ENCODE peak calls at places on chromosomes 5 and 9, in ten cellular contexts. One of them, this sample, is unnamed.

GRCh38 chr5:160970605-160971191 is 118.7 kb upstream of the ATP10B start:
- DNase-seq in fibroblast of mammary gland: peak; percentile 49
- DNase-seq in mammary epithelial cell: peak; percentile 24
- DNase-seq in NCI-H1436: peak; percentile 38
- DNase-seq in lower leg skin: no peak
- DNase-seq in GM12892: no peak
- DNase-seq in dermis microvascular lymphatic vessel endothelial cell: no peak
- DNase-seq in activated T-helper 1 cell treated with anti-CD3 and anti-CD28 coated beads, Interleukin-12 subunit alpha, Interleukin-12 subunit beta, Interleukin-2, Interleukin-4 antibody, amounts not matched to agents 30 ng/mL and 10 ng/mL and 1 ng/mL, durations not matched to agents 14 hours and 24 hours and 36 hours: no peak
- DNase-seq in upper lobe of right lung: no peak
- DNase-seq in upper lobe of left lung: no peak
- DNase-seq in this sample: no peak

GRCh38 chr5:170848033-170848432 is 13.8 kb upstream of the RANBP17 start:
- DNase-seq in fibroblast of mammary gland: peak; percentile 27
- DNase-seq in mammary epithelial cell: peak; percentile 17
- DNase-seq in NCI-H1436: no peak
- DNase-seq in lower leg skin: no peak
- DNase-seq in GM12892: no peak
- DNase-seq in dermis microvascular lymphatic vessel endothelial cell: no peak
- DNase-seq in activated T-helper 1 cell treated with anti-CD3 and anti-CD28 coated beads, Interleukin-12 subunit alpha, Interleukin-12 subunit beta, Interleukin-2, Interleukin-4 antibody, amounts not matched to agents 30 ng/mL and 10 ng/mL and 1 ng/mL, durations not matched to agents 14 hours and 24 hours and 36 hours: no peak
- DNase-seq in upper lobe of right lung: no peak
- DNase-seq in upper lobe of left lung: peak; percentile 29
- DNase-seq in this sample: no peak

GRCh38 chr5:35856186-35857003 is at the start of gene IL7R:
- DNase-seq in fibroblast of mammary gland: no peak
- DNase-seq in mammary epithelial cell: peak; percentile 48
- DNase-seq in NCI-H1436: no peak
- DNase-seq in lower leg skin: no peak
- DNase-seq in GM12892: no peak
- DNase-seq in dermis microvascular lymphatic vessel endothelial cell: peak; percentile 21
- DNase-seq in activated T-helper 1 cell treated with anti-CD3 and anti-CD28 coated beads, Interleukin-12 subunit alpha, Interleukin-12 subunit beta, Interleukin-2, Interleukin-4 antibody, amounts not matched to agents 30 ng/mL and 10 ng/mL and 1 ng/mL, durations not matched to agents 14 hours and 24 hours and 36 hours: no peak
- DNase-seq in upper lobe of right lung: no peak
- DNase-seq in upper lobe of left lung: no peak
- DNase-seq in this sample: no peak

GRCh38 chr5:34895641-34896419 is 19.5 kb downstream of the RAD1 start:
- DNase-seq in fibroblast of mammary gland: peak; percentile 50
- DNase-seq in mammary epithelial cell: no peak
- DNase-seq in NCI-H1436: no peak
- DNase-seq in lower leg skin: no peak
- DNase-seq in GM12892: no peak
- DNase-seq in dermis microvascular lymphatic vessel endothelial cell: no peak
- DNase-seq in activated T-helper 1 cell treated with anti-CD3 and anti-CD28 coated beads, Interleukin-12 subunit alpha, Interleukin-12 subunit beta, Interleukin-2, Interleukin-4 antibody, amounts not matched to agents 30 ng/mL and 10 ng/mL and 1 ng/mL, durations not matched to agents 14 hours and 24 hours and 36 hours: no peak
- DNase-seq in upper lobe of right lung: no peak
- DNase-seq in upper lobe of left lung: no peak
- DNase-seq in this sample: no peak

GRCh38 chr5:22605473-22605872 is 247.7 kb downstream of the CDH12 start:
- DNase-seq in fibroblast of mammary gland: no peak
- DNase-seq in mammary epithelial cell: no peak
- DNase-seq in NCI-H1436: no peak
- DNase-seq in lower leg skin: no peak
- DNase-seq in GM12892: no peak
- DNase-seq in dermis microvascular lymphatic vessel endothelial cell: no peak
- DNase-seq in activated T-helper 1 cell treated with anti-CD3 and anti-CD28 coated beads, Interleukin-12 subunit alpha, Interleukin-12 subunit beta, Interleukin-2, Interleukin-4 antibody, amounts not matched to agents 30 ng/mL and 10 ng/mL and 1 ng/mL, durations not matched to agents 14 hours and 24 hours and 36 hours: no peak
- DNase-seq in upper lobe of right lung: no peak
- DNase-seq in upper lobe of left lung: no peak
- DNase-seq in this sample: no peak

GRCh38 chr5:57902035-57902434 is 419.4 kb upstream of the ACTBL2 start:
- DNase-seq in fibroblast of mammary gland: peak; percentile 0
- DNase-seq in mammary epithelial cell: no peak
- DNase-seq in NCI-H1436: no peak
- DNase-seq in lower leg skin: no peak
- DNase-seq in GM12892: no peak
- DNase-seq in dermis microvascular lymphatic vessel endothelial cell: no peak
- DNase-seq in activated T-helper 1 cell treated with anti-CD3 and anti-CD28 coated beads, Interleukin-12 subunit alpha, Interleukin-12 subunit beta, Interleukin-2, Interleukin-4 antibody, amounts not matched to agents 30 ng/mL and 10 ng/mL and 1 ng/mL, durations not matched to agents 14 hours and 24 hours and 36 hours: no peak
- DNase-seq in upper lobe of right lung: no peak
- DNase-seq in upper lobe of left lung: no peak
- DNase-seq in this sample: no peak

GRCh38 chr5:81425569-81425968 is 31.6 kb upstream of the ACOT12 start:
- DNase-seq in fibroblast of mammary gland: peak; percentile 61
- DNase-seq in mammary epithelial cell: peak; percentile 27
- DNase-seq in NCI-H1436: peak; percentile 59
- DNase-seq in lower leg skin: no peak
- DNase-seq in GM12892: no peak
- DNase-seq in dermis microvascular lymphatic vessel endothelial cell: peak; percentile 49
- DNase-seq in activated T-helper 1 cell treated with anti-CD3 and anti-CD28 coated beads, Interleukin-12 subunit alpha, Interleukin-12 subunit beta, Interleukin-2, Interleukin-4 antibody, amounts not matched to agents 30 ng/mL and 10 ng/mL and 1 ng/mL, durations not matched to agents 14 hours and 24 hours and 36 hours: no peak
- DNase-seq in upper lobe of right lung: no peak
- DNase-seq in upper lobe of left lung: no peak
- DNase-seq in this sample: no peak

GRCh38 chr9:109910616-109911568 is 130.9 kb downstream of the PALM2AKAP2 start:
- DNase-seq in fibroblast of mammary gland: peak; percentile 80
- DNase-seq in mammary epithelial cell: peak; percentile 20
- DNase-seq in NCI-H1436: no peak
- DNase-seq in lower leg skin: no peak
- DNase-seq in GM12892: no peak
- DNase-seq in dermis microvascular lymphatic vessel endothelial cell: peak; percentile 91
- DNase-seq in activated T-helper 1 cell treated with anti-CD3 and anti-CD28 coated beads, Interleukin-12 subunit alpha, Interleukin-12 subunit beta, Interleukin-2, Interleukin-4 antibody, amounts not matched to agents 30 ng/mL and 10 ng/mL and 1 ng/mL, durations not matched to agents 14 hours and 24 hours and 36 hours: no peak
- DNase-seq in upper lobe of right lung: no peak
- DNase-seq in upper lobe of left lung: no peak
- DNase-seq in this sample: no peak

GRCh38 chr9:128225770-128226753 is 22.9 kb downstream of the DNM1 start:
- DNase-seq in fibroblast of mammary gland: no peak
- DNase-seq in mammary epithelial cell: no peak
- DNase-seq in NCI-H1436: no peak
- DNase-seq in lower leg skin: no peak
- DNase-seq in GM12892: no peak
- DNase-seq in dermis microvascular lymphatic vessel endothelial cell: no peak
- DNase-seq in activated T-helper 1 cell treated with anti-CD3 and anti-CD28 coated beads, Interleukin-12 subunit alpha, Interleukin-12 subunit beta, Interleukin-2, Interleukin-4 antibody, amounts not matched to agents 30 ng/mL and 10 ng/mL and 1 ng/mL, durations not matched to agents 14 hours and 24 hours and 36 hours: no peak
- DNase-seq in upper lobe of right lung: no peak
- DNase-seq in upper lobe of left lung: no peak
- DNase-seq in this sample: no peak

GRCh38 chr9:114271556-114272510 is 51.1 kb upstream of the ORM1 start:
- DNase-seq in fibroblast of mammary gland: peak; percentile 50
- DNase-seq in mammary epithelial cell: no peak
- DNase-seq in NCI-H1436: no peak
- DNase-seq in lower leg skin: no peak
- DNase-seq in GM12892: no peak
- DNase-seq in dermis microvascular lymphatic vessel endothelial cell: peak; percentile 79
- DNase-seq in activated T-helper 1 cell treated with anti-CD3 and anti-CD28 coated beads, Interleukin-12 subunit alpha, Interleukin-12 subunit beta, Interleukin-2, Interleukin-4 antibody, amounts not matched to agents 30 ng/mL and 10 ng/mL and 1 ng/mL, durations not matched to agents 14 hours and 24 hours and 36 hours: no peak
- DNase-seq in upper lobe of right lung: peak; percentile 70
- DNase-seq in upper lobe of left lung: no peak
- DNase-seq in this sample: peak; percentile 70

GRCh38 chr9:129436751-129437625 is 183.9 kb downstream of the C9orf50 start:
- DNase-seq in fibroblast of mammary gland: no peak
- DNase-seq in mammary epithelial cell: peak; percentile 12
- DNase-seq in NCI-H1436: no peak
- DNase-seq in lower leg skin: no peak
- DNase-seq in GM12892: no peak
- DNase-seq in dermis microvascular lymphatic vessel endothelial cell: peak; percentile 68
- DNase-seq in activated T-helper 1 cell treated with anti-CD3 and anti-CD28 coated beads, Interleukin-12 subunit alpha, Interleukin-12 subunit beta, Interleukin-2, Interleukin-4 antibody, amounts not matched to agents 30 ng/mL and 10 ng/mL and 1 ng/mL, durations not matched to agents 14 hours and 24 hours and 36 hours: no peak
- DNase-seq in upper lobe of right lung: peak; percentile 80
- DNase-seq in upper lobe of left lung: peak; percentile 47
- DNase-seq in this sample: peak; percentile 67

GRCh38 chr9:137021979-137022619 is 5.9 kb downstream of the ABCA2 start:
- DNase-seq in fibroblast of mammary gland: peak; percentile 86
- DNase-seq in mammary epithelial cell: peak; percentile 73
- DNase-seq in NCI-H1436: peak; percentile 23
- DNase-seq in lower leg skin: no peak
- DNase-seq in GM12892: peak; percentile 63
- DNase-seq in dermis microvascular lymphatic vessel endothelial cell: peak; percentile 89
- DNase-seq in activated T-helper 1 cell treated with anti-CD3 and anti-CD28 coated beads, Interleukin-12 subunit alpha, Interleukin-12 subunit beta, Interleukin-2, Interleukin-4 antibody, amounts not matched to agents 30 ng/mL and 10 ng/mL and 1 ng/mL, durations not matched to agents 14 hours and 24 hours and 36 hours: peak; percentile 64
- DNase-seq in upper lobe of right lung: peak; percentile 81
- DNase-seq in upper lobe of left lung: peak; percentile 42
- DNase-seq in this sample: no peak

GRCh38 chr9:126791406-126792230 is 13.2 kb upstream of the ZBTB43 start:
- DNase-seq in fibroblast of mammary gland: peak; percentile 95
- DNase-seq in mammary epithelial cell: peak; percentile 99
- DNase-seq in NCI-H1436: no peak
- DNase-seq in lower leg skin: peak; percentile 51
- DNase-seq in GM12892: no peak
- DNase-seq in dermis microvascular lymphatic vessel endothelial cell: peak; percentile 42
- DNase-seq in activated T-helper 1 cell treated with anti-CD3 and anti-CD28 coated beads, Interleukin-12 subunit alpha, Interleukin-12 subunit beta, Interleukin-2, Interleukin-4 antibody, amounts not matched to agents 30 ng/mL and 10 ng/mL and 1 ng/mL, durations not matched to agents 14 hours and 24 hours and 36 hours: no peak
- DNase-seq in upper lobe of right lung: peak; percentile 30
- DNase-seq in upper lobe of left lung: peak; percentile 43
- DNase-seq in this sample: no peak

GRCh38 chr9:34079181-34079580 is 30.5 kb upstream of the UBAP2 start:
- DNase-seq in fibroblast of mammary gland: peak; percentile 59
- DNase-seq in mammary epithelial cell: peak; percentile 82
- DNase-seq in NCI-H1436: no peak
- DNase-seq in lower leg skin: no peak
- DNase-seq in GM12892: no peak
- DNase-seq in dermis microvascular lymphatic vessel endothelial cell: peak; percentile 66
- DNase-seq in activated T-helper 1 cell treated with anti-CD3 and anti-CD28 coated beads, Interleukin-12 subunit alpha, Interleukin-12 subunit beta, Interleukin-2, Interleukin-4 antibody, amounts not matched to agents 30 ng/mL and 10 ng/mL and 1 ng/mL, durations not matched to agents 14 hours and 24 hours and 36 hours: no peak
- DNase-seq in upper lobe of right lung: no peak
- DNase-seq in upper lobe of left lung: no peak
- DNase-seq in this sample: no peak

GRCh38 chr5:82628364-82628910 is 350.3 kb upstream of the RPS23 start:
- DNase-seq in fibroblast of mammary gland: no peak
- DNase-seq in mammary epithelial cell: no peak
- DNase-seq in NCI-H1436: no peak
- DNase-seq in lower leg skin: no peak
- DNase-seq in GM12892: no peak
- DNase-seq in dermis microvascular lymphatic vessel endothelial cell: peak; percentile 39
- DNase-seq in activated T-helper 1 cell treated with anti-CD3 and anti-CD28 coated beads, Interleukin-12 subunit alpha, Interleukin-12 subunit beta, Interleukin-2, Interleukin-4 antibody, amounts not matched to agents 30 ng/mL and 10 ng/mL and 1 ng/mL, durations not matched to agents 14 hours and 24 hours and 36 hours: no peak
- DNase-seq in upper lobe of right lung: no peak
- DNase-seq in upper lobe of left lung: no peak
- DNase-seq in this sample: no peak

GRCh38 chr5:38607396-38607795 is 51.0 kb upstream of the LIFR start:
- DNase-seq in fibroblast of mammary gland: peak; percentile 96
- DNase-seq in mammary epithelial cell: peak; percentile 42
- DNase-seq in NCI-H1436: no peak
- DNase-seq in lower leg skin: no peak
- DNase-seq in GM12892: no peak
- DNase-seq in dermis microvascular lymphatic vessel endothelial cell: no peak
- DNase-seq in activated T-helper 1 cell treated with anti-CD3 and anti-CD28 coated beads, Interleukin-12 subunit alpha, Interleukin-12 subunit beta, Interleukin-2, Interleukin-4 antibody, amounts not matched to agents 30 ng/mL and 10 ng/mL and 1 ng/mL, durations not matched to agents 14 hours and 24 hours and 36 hours: no peak
- DNase-seq in upper lobe of right lung: no peak
- DNase-seq in upper lobe of left lung: peak; percentile 28
- DNase-seq in this sample: no peak

GRCh38 chr5:143679777-143680176 is 132.2 kb upstream of the HMHB1 start:
- DNase-seq in fibroblast of mammary gland: peak; percentile 64
- DNase-seq in mammary epithelial cell: peak; percentile 21
- DNase-seq in NCI-H1436: no peak
- DNase-seq in lower leg skin: no peak
- DNase-seq in GM12892: no peak
- DNase-seq in dermis microvascular lymphatic vessel endothelial cell: no peak
- DNase-seq in activated T-helper 1 cell treated with anti-CD3 and anti-CD28 coated beads, Interleukin-12 subunit alpha, Interleukin-12 subunit beta, Interleukin-2, Interleukin-4 antibody, amounts not matched to agents 30 ng/mL and 10 ng/mL and 1 ng/mL, durations not matched to agents 14 hours and 24 hours and 36 hours: no peak
- DNase-seq in upper lobe of right lung: no peak
- DNase-seq in upper lobe of left lung: no peak
- DNase-seq in this sample: no peak

GRCh38 chr5:41414598-41414997 is 95.8 kb downstream of the PLCXD3 start:
- DNase-seq in fibroblast of mammary gland: peak; percentile 97
- DNase-seq in mammary epithelial cell: peak; percentile 86
- DNase-seq in NCI-H1436: no peak
- DNase-seq in lower leg skin: peak; percentile 31
- DNase-seq in GM12892: no peak
- DNase-seq in dermis microvascular lymphatic vessel endothelial cell: peak; percentile 86
- DNase-seq in activated T-helper 1 cell treated with anti-CD3 and anti-CD28 coated beads, Interleukin-12 subunit alpha, Interleukin-12 subunit beta, Interleukin-2, Interleukin-4 antibody, amounts not matched to agents 30 ng/mL and 10 ng/mL and 1 ng/mL, durations not matched to agents 14 hours and 24 hours and 36 hours: no peak
- DNase-seq in upper lobe of right lung: no peak
- DNase-seq in upper lobe of left lung: no peak
- DNase-seq in this sample: no peak

GRCh38 chr5:52825826-52826225 is 38.1 kb downstream of the ITGA1 start:
- DNase-seq in fibroblast of mammary gland: no peak
- DNase-seq in mammary epithelial cell: no peak
- DNase-seq in NCI-H1436: no peak
- DNase-seq in lower leg skin: no peak
- DNase-seq in GM12892: no peak
- DNase-seq in dermis microvascular lymphatic vessel endothelial cell: no peak
- DNase-seq in activated T-helper 1 cell treated with anti-CD3 and anti-CD28 coated beads, Interleukin-12 subunit alpha, Interleukin-12 subunit beta, Interleukin-2, Interleukin-4 antibody, amounts not matched to agents 30 ng/mL and 10 ng/mL and 1 ng/mL, durations not matched to agents 14 hours and 24 hours and 36 hours: no peak
- DNase-seq in upper lobe of right lung: no peak
- DNase-seq in upper lobe of left lung: no peak
- DNase-seq in this sample: no peak

GRCh38 chr5:40736103-40736875 is 19.5 kb downstream of the TTC33 start:
- DNase-seq in fibroblast of mammary gland: peak; percentile 76
- DNase-seq in mammary epithelial cell: peak; percentile 55
- DNase-seq in NCI-H1436: no peak
- DNase-seq in lower leg skin: no peak
- DNase-seq in GM12892: no peak
- DNase-seq in dermis microvascular lymphatic vessel endothelial cell: peak; percentile 76
- DNase-seq in activated T-helper 1 cell treated with anti-CD3 and anti-CD28 coated beads, Interleukin-12 subunit alpha, Interleukin-12 subunit beta, Interleukin-2, Interleukin-4 antibody, amounts not matched to agents 30 ng/mL and 10 ng/mL and 1 ng/mL, durations not matched to agents 14 hours and 24 hours and 36 hours: no peak
- DNase-seq in upper lobe of right lung: no peak
- DNase-seq in upper lobe of left lung: no peak
- DNase-seq in this sample: no peak

GRCh38 chr9:105359899-105360298 is 87.9 kb upstream of the FSD1L start:
- DNase-seq in fibroblast of mammary gland: peak; percentile 43
- DNase-seq in mammary epithelial cell: peak; percentile 81
- DNase-seq in NCI-H1436: no peak
- DNase-seq in lower leg skin: no peak
- DNase-seq in GM12892: no peak
- DNase-seq in dermis microvascular lymphatic vessel endothelial cell: no peak
- DNase-seq in activated T-helper 1 cell treated with anti-CD3 and anti-CD28 coated beads, Interleukin-12 subunit alpha, Interleukin-12 subunit beta, Interleukin-2, Interleukin-4 antibody, amounts not matched to agents 30 ng/mL and 10 ng/mL and 1 ng/mL, durations not matched to agents 14 hours and 24 hours and 36 hours: peak; percentile 11
- DNase-seq in upper lobe of right lung: no peak
- DNase-seq in upper lobe of left lung: no peak
- DNase-seq in this sample: no peak

GRCh38 chr5:166330061-166330460 is 1961.4 kb upstream of the WWC1 start:
- DNase-seq in fibroblast of mammary gland: no peak
- DNase-seq in mammary epithelial cell: no peak
- DNase-seq in NCI-H1436: no peak
- DNase-seq in lower leg skin: no peak
- DNase-seq in GM12892: no peak
- DNase-seq in dermis microvascular lymphatic vessel endothelial cell: no peak
- DNase-seq in activated T-helper 1 cell treated with anti-CD3 and anti-CD28 coated beads, Interleukin-12 subunit alpha, Interleukin-12 subunit beta, Interleukin-2, Interleukin-4 antibody, amounts not matched to agents 30 ng/mL and 10 ng/mL and 1 ng/mL, durations not matched to agents 14 hours and 24 hours and 36 hours: no peak
- DNase-seq in upper lobe of right lung: no peak
- DNase-seq in upper lobe of left lung: no peak
- DNase-seq in this sample: no peak

GRCh38 chr9:75061169-75061568 is 26.8 kb downstream of the NMRK1 start:
- DNase-seq in fibroblast of mammary gland: no peak
- DNase-seq in mammary epithelial cell: no peak
- DNase-seq in NCI-H1436: no peak
- DNase-seq in lower leg skin: no peak
- DNase-seq in GM12892: no peak
- DNase-seq in dermis microvascular lymphatic vessel endothelial cell: no peak
- DNase-seq in activated T-helper 1 cell treated with anti-CD3 and anti-CD28 coated beads, Interleukin-12 subunit alpha, Interleukin-12 subunit beta, Interleukin-2, Interleukin-4 antibody, amounts not matched to agents 30 ng/mL and 10 ng/mL and 1 ng/mL, durations not matched to agents 14 hours and 24 hours and 36 hours: no peak
- DNase-seq in upper lobe of right lung: no peak
- DNase-seq in upper lobe of left lung: no peak
- DNase-seq in this sample: no peak

GRCh38 chr5:162160401-162160800 is 92.8 kb downstream of the GABRG2 start:
- DNase-seq in fibroblast of mammary gland: no peak
- DNase-seq in mammary epithelial cell: no peak
- DNase-seq in NCI-H1436: no peak
- DNase-seq in lower leg skin: no peak
- DNase-seq in GM12892: no peak
- DNase-seq in dermis microvascular lymphatic vessel endothelial cell: no peak
- DNase-seq in activated T-helper 1 cell treated with anti-CD3 and anti-CD28 coated beads, Interleukin-12 subunit alpha, Interleukin-12 subunit beta, Interleukin-2, Interleukin-4 antibody, amounts not matched to agents 30 ng/mL and 10 ng/mL and 1 ng/mL, durations not matched to agents 14 hours and 24 hours and 36 hours: no peak
- DNase-seq in upper lobe of right lung: no peak
- DNase-seq in upper lobe of left lung: no peak
- DNase-seq in this sample: no peak

GRCh38 chr5:179827684-179828083 is 7.0 kb downstream of the SQSTM1 start:
- DNase-seq in fibroblast of mammary gland: peak; percentile 80
- DNase-seq in mammary epithelial cell: peak; percentile 40
- DNase-seq in NCI-H1436: no peak
- DNase-seq in lower leg skin: peak; percentile 42
- DNase-seq in GM12892: no peak
- DNase-seq in dermis microvascular lymphatic vessel endothelial cell: no peak
- DNase-seq in activated T-helper 1 cell treated with anti-CD3 and anti-CD28 coated beads, Interleukin-12 subunit alpha, Interleukin-12 subunit beta, Interleukin-2, Interleukin-4 antibody, amounts not matched to agents 30 ng/mL and 10 ng/mL and 1 ng/mL, durations not matched to agents 14 hours and 24 hours and 36 hours: no peak
- DNase-seq in upper lobe of right lung: peak; percentile 70
- DNase-seq in upper lobe of left lung: peak; percentile 65
- DNase-seq in this sample: peak; percentile 33

GRCh38 chr5:145806923-145807322 is 28.2 kb downstream of the PRELID2 start:
- DNase-seq in fibroblast of mammary gland: no peak
- DNase-seq in mammary epithelial cell: no peak
- DNase-seq in NCI-H1436: no peak
- DNase-seq in lower leg skin: no peak
- DNase-seq in GM12892: no peak
- DNase-seq in dermis microvascular lymphatic vessel endothelial cell: no peak
- DNase-seq in activated T-helper 1 cell treated with anti-CD3 and anti-CD28 coated beads, Interleukin-12 subunit alpha, Interleukin-12 subunit beta, Interleukin-2, Interleukin-4 antibody, amounts not matched to agents 30 ng/mL and 10 ng/mL and 1 ng/mL, durations not matched to agents 14 hours and 24 hours and 36 hours: no peak
- DNase-seq in upper lobe of right lung: no peak
- DNase-seq in upper lobe of left lung: no peak
- DNase-seq in this sample: no peak

GRCh38 chr5:151141535-151141934 is 16.0 kb downstream of the ANXA6 start:
- DNase-seq in fibroblast of mammary gland: no peak
- DNase-seq in mammary epithelial cell: peak; percentile 40
- DNase-seq in NCI-H1436: no peak
- DNase-seq in lower leg skin: no peak
- DNase-seq in GM12892: peak; percentile 67
- DNase-seq in dermis microvascular lymphatic vessel endothelial cell: no peak
- DNase-seq in activated T-helper 1 cell treated with anti-CD3 and anti-CD28 coated beads, Interleukin-12 subunit alpha, Interleukin-12 subunit beta, Interleukin-2, Interleukin-4 antibody, amounts not matched to agents 30 ng/mL and 10 ng/mL and 1 ng/mL, durations not matched to agents 14 hours and 24 hours and 36 hours: peak; percentile 64
- DNase-seq in upper lobe of right lung: no peak
- DNase-seq in upper lobe of left lung: no peak
- DNase-seq in this sample: peak; percentile 35